ENCODE peak calls at places on chromosome 3, in ten cellular contexts. One of them, this sample, is unnamed.
A peak's percentile ranks its signal among the peaks of the same experiment; 100 is the strongest.

GRCh38 chr3:142863965-142864924 is 24.6 kb downstream of the PCOLCE2 start:
- DNase-seq in neural progenitor cell: no peak
- DNase-seq in ovary: no peak
- DNase-seq in A549: no peak
- DNase-seq in GM23248: peak; percentile 55
- DNase-seq in CD4-positive, CD25-positive, alpha-beta regulatory T cell: no peak
- DNase-seq in trophoblast cell: no peak
- DNase-seq in psoas muscle: no peak
- DNase-seq in small intestine: no peak
- DNase-seq in PC-3: no peak
- DNase-seq in this sample: no peak

GRCh38 chr3:33942483-33943150 is 144.2 kb downstream of the PDCD6IP start:
- DNase-seq in small intestine: no peak
- DNase-seq in neural progenitor cell: no peak
- DNase-seq in GM23248: peak; percentile 15
- DNase-seq in trophoblast cell: peak; percentile 39
- DNase-seq in psoas muscle: no peak
- DNase-seq in PC-3: peak; percentile 28
- DNase-seq in ovary: no peak
- DNase-seq in CD4-positive, CD25-positive, alpha-beta regulatory T cell: no peak
- DNase-seq in A549: no peak
- DNase-seq in this sample: no peak

GRCh38 chr3:21979706-21980105 is 228.7 kb upstream of the ZNF385D start:
- DNase-seq in CD4-positive, CD25-positive, alpha-beta regulatory T cell: no peak
- DNase-seq in psoas muscle: no peak
- DNase-seq in A549: peak; percentile 4
- DNase-seq in GM23248: peak; percentile 9
- DNase-seq in neural progenitor cell: no peak
- DNase-seq in trophoblast cell: no peak
- DNase-seq in PC-3: peak; percentile 90
- DNase-seq in ovary: no peak
- DNase-seq in small intestine: no peak
- DNase-seq in this sample: no peak

GRCh38 chr3:17738921-17739320 is 3.5 kb downstream of the TBC1D5 start:
- DNase-seq in trophoblast cell: no peak
- DNase-seq in GM23248: no peak
- DNase-seq in A549: peak; percentile 7
- DNase-seq in PC-3: no peak
- DNase-seq in ovary: no peak
- DNase-seq in small intestine: no peak
- DNase-seq in neural progenitor cell: no peak
- DNase-seq in psoas muscle: no peak
- DNase-seq in CD4-positive, CD25-positive, alpha-beta regulatory T cell: no peak
- DNase-seq in this sample: no peak

GRCh38 chr3:49839193-49839809 is 17.1 kb downstream of the TRAIP start:
- DNase-seq in psoas muscle: peak; percentile 90
- DNase-seq in small intestine: peak; percentile 82
- DNase-seq in trophoblast cell: peak; percentile 87
- DNase-seq in GM23248: peak; percentile 86
- DNase-seq in neural progenitor cell: peak; percentile 81
- DNase-seq in A549: peak; percentile 72
- DNase-seq in CD4-positive, CD25-positive, alpha-beta regulatory T cell: peak; percentile 66
- DNase-seq in PC-3: peak; percentile 83
- DNase-seq in ovary: peak; percentile 85
- DNase-seq in this sample: peak; percentile 86

GRCh38 chr3:1446531-1446930 is 353.7 kb downstream of the CNTN6 start:
- DNase-seq in GM23248: no peak
- DNase-seq in small intestine: no peak
- DNase-seq in PC-3: no peak
- DNase-seq in A549: no peak
- DNase-seq in trophoblast cell: no peak
- DNase-seq in psoas muscle: no peak
- DNase-seq in ovary: no peak
- DNase-seq in CD4-positive, CD25-positive, alpha-beta regulatory T cell: no peak
- DNase-seq in neural progenitor cell: no peak
- DNase-seq in this sample: no peak

GRCh38 chr3:77475545-77475944 is 435.6 kb downstream of the ROBO2 start:
- DNase-seq in trophoblast cell: no peak
- DNase-seq in ovary: no peak
- DNase-seq in PC-3: no peak
- DNase-seq in A549: no peak
- DNase-seq in GM23248: no peak
- DNase-seq in psoas muscle: no peak
- DNase-seq in CD4-positive, CD25-positive, alpha-beta regulatory T cell: no peak
- DNase-seq in neural progenitor cell: no peak
- DNase-seq in small intestine: no peak
- DNase-seq in this sample: no peak

GRCh38 chr3:146259880-146260589 is 9.1 kb upstream of the PLSCR4 start:
- DNase-seq in GM23248: no peak
- DNase-seq in PC-3: no peak
- DNase-seq in A549: no peak
- DNase-seq in neural progenitor cell: no peak
- DNase-seq in psoas muscle: no peak
- DNase-seq in trophoblast cell: no peak
- DNase-seq in ovary: no peak
- DNase-seq in CD4-positive, CD25-positive, alpha-beta regulatory T cell: no peak
- DNase-seq in small intestine: no peak
- DNase-seq in this sample: no peak

GRCh38 chr3:152287898-152288576 is 19.3 kb downstream of the MBNL1 start:
- DNase-seq in GM23248: peak; percentile 64
- DNase-seq in PC-3: peak; percentile 44
- DNase-seq in psoas muscle: no peak
- DNase-seq in ovary: no peak
- DNase-seq in A549: no peak
- DNase-seq in neural progenitor cell: no peak
- DNase-seq in trophoblast cell: peak; percentile 57
- DNase-seq in CD4-positive, CD25-positive, alpha-beta regulatory T cell: no peak
- DNase-seq in small intestine: no peak
- DNase-seq in this sample: no peak

GRCh38 chr3:116734243-116734642 is 24.7 kb downstream of the TUSC7 start:
- DNase-seq in GM23248: no peak
- DNase-seq in psoas muscle: no peak
- DNase-seq in PC-3: no peak
- DNase-seq in ovary: no peak
- DNase-seq in CD4-positive, CD25-positive, alpha-beta regulatory T cell: no peak
- DNase-seq in neural progenitor cell: no peak
- DNase-seq in trophoblast cell: no peak
- DNase-seq in small intestine: no peak
- DNase-seq in A549: no peak
- DNase-seq in this sample: no peak

GRCh38 chr3:27758083-27758482 is 36.0 kb upstream of the EOMES start:
- DNase-seq in psoas muscle: no peak
- DNase-seq in small intestine: no peak
- DNase-seq in GM23248: peak; percentile 92
- DNase-seq in trophoblast cell: peak; percentile 76
- DNase-seq in ovary: no peak
- DNase-seq in PC-3: peak; percentile 88
- DNase-seq in CD4-positive, CD25-positive, alpha-beta regulatory T cell: no peak
- DNase-seq in A549: peak; percentile 62
- DNase-seq in neural progenitor cell: no peak
- DNase-seq in this sample: no peak

GRCh38 chr3:117695871-117696270 is 986.3 kb downstream of the TUSC7 start:
- DNase-seq in CD4-positive, CD25-positive, alpha-beta regulatory T cell: no peak
- DNase-seq in neural progenitor cell: no peak
- DNase-seq in A549: no peak
- DNase-seq in ovary: no peak
- DNase-seq in small intestine: no peak
- DNase-seq in trophoblast cell: peak; percentile 56
- DNase-seq in psoas muscle: no peak
- DNase-seq in PC-3: no peak
- DNase-seq in GM23248: no peak
- DNase-seq in this sample: no peak

GRCh38 chr3:85586018-85586417 is 627.2 kb downstream of the CADM2 start:
- DNase-seq in ovary: no peak
- DNase-seq in neural progenitor cell: peak; percentile 68
- DNase-seq in small intestine: no peak
- DNase-seq in A549: no peak
- DNase-seq in CD4-positive, CD25-positive, alpha-beta regulatory T cell: no peak
- DNase-seq in trophoblast cell: no peak
- DNase-seq in psoas muscle: no peak
- DNase-seq in PC-3: no peak
- DNase-seq in GM23248: no peak
- DNase-seq in this sample: peak; percentile 53

GRCh38 chr3:148718982-148719862 is 21.5 kb downstream of the AGTR1 start:
- DNase-seq in trophoblast cell: peak; percentile 24
- DNase-seq in CD4-positive, CD25-positive, alpha-beta regulatory T cell: no peak
- DNase-seq in ovary: no peak
- DNase-seq in neural progenitor cell: peak; percentile 20
- DNase-seq in psoas muscle: no peak
- DNase-seq in small intestine: peak; percentile 16
- DNase-seq in A549: peak; percentile 32
- DNase-seq in GM23248: peak; percentile 53
- DNase-seq in PC-3: peak; percentile 26
- DNase-seq in this sample: peak; percentile 54

GRCh38 chr3:89108154-89108553 is 733 bp downstream of the EPHA3 start:
- DNase-seq in A549: no peak
- DNase-seq in psoas muscle: no peak
- DNase-seq in ovary: no peak
- DNase-seq in small intestine: no peak
- DNase-seq in CD4-positive, CD25-positive, alpha-beta regulatory T cell: no peak
- DNase-seq in PC-3: no peak
- DNase-seq in neural progenitor cell: no peak
- DNase-seq in trophoblast cell: no peak
- DNase-seq in GM23248: no peak
- DNase-seq in this sample: no peak

GRCh38 chr3:71565976-71566375 is 17.6 kb downstream of the FOXP1 start:
- DNase-seq in trophoblast cell: no peak
- DNase-seq in A549: no peak
- DNase-seq in PC-3: no peak
- DNase-seq in psoas muscle: no peak
- DNase-seq in GM23248: no peak
- DNase-seq in CD4-positive, CD25-positive, alpha-beta regulatory T cell: no peak
- DNase-seq in neural progenitor cell: no peak
- DNase-seq in small intestine: no peak
- DNase-seq in ovary: no peak
- DNase-seq in this sample: no peak

GRCh38 chr3:13851997-13852637 is 27.8 kb downstream of the WNT7A start:
- DNase-seq in ovary: no peak
- DNase-seq in neural progenitor cell: no peak
- DNase-seq in trophoblast cell: no peak
- DNase-seq in psoas muscle: no peak
- DNase-seq in A549: no peak
- DNase-seq in small intestine: no peak
- DNase-seq in PC-3: no peak
- DNase-seq in CD4-positive, CD25-positive, alpha-beta regulatory T cell: no peak
- DNase-seq in GM23248: no peak
- DNase-seq in this sample: no peak

GRCh38 chr3:136604961-136605360 is 147.2 kb downstream of the STAG1 start:
- DNase-seq in CD4-positive, CD25-positive, alpha-beta regulatory T cell: no peak
- DNase-seq in neural progenitor cell: no peak
- DNase-seq in ovary: no peak
- DNase-seq in PC-3: peak; percentile 26
- DNase-seq in small intestine: no peak
- DNase-seq in GM23248: no peak
- DNase-seq in psoas muscle: no peak
- DNase-seq in A549: no peak
- DNase-seq in trophoblast cell: peak; percentile 94
- DNase-seq in this sample: no peak

GRCh38 chr3:122103821-122104514 is 48.8 kb downstream of the CD86 start:
- DNase-seq in trophoblast cell: no peak
- DNase-seq in psoas muscle: no peak
- DNase-seq in ovary: no peak
- DNase-seq in PC-3: no peak
- DNase-seq in CD4-positive, CD25-positive, alpha-beta regulatory T cell: no peak
- DNase-seq in neural progenitor cell: no peak
- DNase-seq in small intestine: no peak
- DNase-seq in A549: no peak
- DNase-seq in GM23248: no peak
- DNase-seq in this sample: no peak
- H3K4me1 ChIP-seq in trophoblast cell: peaks cover 28% of the 10 kb centered on the region
- H3K4me1 ChIP-seq in psoas muscle: no peaks in the 10 kb centered on the region
- H3K4me1 ChIP-seq in ovary: peaks cover 3% of the 10 kb centered on the region
- H3K4me1 ChIP-seq in PC-3: no peaks in the 10 kb centered on the region
- H3K4me1 ChIP-seq in CD4-positive, CD25-positive, alpha-beta regulatory T cell: no peaks in the 10 kb centered on the region
- H3K4me1 ChIP-seq in neural progenitor cell: no peaks in the 10 kb centered on the region
- H3K4me1 ChIP-seq in small intestine: no peaks in the 10 kb centered on the region
- H3K4me1 ChIP-seq in A549: no peaks in the 10 kb centered on the region
- H3K4me1 ChIP-seq in GM23248: no peaks in the 10 kb centered on the region
- H3K4me1 ChIP-seq in this sample: peaks cover 3% of the 10 kb centered on the region

DNA sequence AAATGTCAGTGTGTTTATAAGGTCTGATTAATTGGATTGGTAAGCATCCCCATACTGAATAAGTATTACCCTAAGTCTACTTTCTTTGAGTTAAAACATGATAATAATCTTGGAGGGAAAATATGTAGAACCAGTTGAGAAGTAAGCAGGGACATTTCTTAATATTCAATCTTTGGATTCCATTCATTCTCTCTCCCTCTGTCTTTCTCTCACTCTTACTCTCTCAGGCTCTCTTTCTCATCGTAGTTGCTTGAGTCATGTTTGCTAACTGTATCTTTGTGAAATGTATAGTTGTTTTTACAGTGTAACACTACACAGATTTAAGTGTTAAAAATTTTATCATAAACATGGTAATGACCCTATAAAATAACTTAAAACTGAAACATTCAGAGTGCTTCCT is 163.8 kb downstream of the RSRC1 start:
- DNase-seq in neural progenitor cell: no peak
- DNase-seq in trophoblast cell: peak; percentile 77
- DNase-seq in psoas muscle: no peak
- DNase-seq in small intestine: no peak
- DNase-seq in PC-3: no peak
- DNase-seq in A549: no peak
- DNase-seq in ovary: no peak
- DNase-seq in GM23248: no peak
- DNase-seq in CD4-positive, CD25-positive, alpha-beta regulatory T cell: no peak
- DNase-seq in this sample: no peak
- H3K27ac ChIP-seq in neural progenitor cell: no peak overlapping the region
- H3K27ac ChIP-seq in trophoblast cell: no peak overlapping the region
- H3K27ac ChIP-seq in psoas muscle: no peak overlapping the region
- H3K27ac ChIP-seq in small intestine: no peak overlapping the region
- H3K27ac ChIP-seq in PC-3: no peak overlapping the region
- H3K27ac ChIP-seq in A549: no peak overlapping the region
- H3K27ac ChIP-seq in ovary: no peak overlapping the region
- H3K27ac ChIP-seq in GM23248: no peak overlapping the region
- H3K27ac ChIP-seq in CD4-positive, CD25-positive, alpha-beta regulatory T cell: no peak overlapping the region
- H3K27ac ChIP-seq in this sample: no peak overlapping the region

GRCh38 chr3:47244531-47245100 is 38.0 kb downstream of the KIF9 start:
- DNase-seq in A549: no peak
- DNase-seq in GM23248: no peak
- DNase-seq in CD4-positive, CD25-positive, alpha-beta regulatory T cell: no peak
- DNase-seq in psoas muscle: no peak
- DNase-seq in PC-3: no peak
- DNase-seq in ovary: no peak
- DNase-seq in small intestine: no peak
- DNase-seq in neural progenitor cell: no peak
- DNase-seq in trophoblast cell: no peak
- DNase-seq in this sample: no peak
- H3K4me1 ChIP-seq in A549: no peaks in the 10 kb centered on the region
- H3K4me1 ChIP-seq in GM23248: no peaks in the 10 kb centered on the region
- H3K4me1 ChIP-seq in CD4-positive, CD25-positive, alpha-beta regulatory T cell: no peaks in the 10 kb centered on the region
- H3K4me1 ChIP-seq in psoas muscle: no peaks in the 10 kb centered on the region
- H3K4me1 ChIP-seq in PC-3: no peaks in the 10 kb centered on the region
- H3K4me1 ChIP-seq in ovary: no peaks in the 10 kb centered on the region
- H3K4me1 ChIP-seq in small intestine: no peaks in the 10 kb centered on the region
- H3K4me1 ChIP-seq in neural progenitor cell: no peaks in the 10 kb centered on the region
- H3K4me1 ChIP-seq in trophoblast cell: no peaks in the 10 kb centered on the region
- H3K4me1 ChIP-seq in this sample: no peaks in the 10 kb centered on the region

DNA sequence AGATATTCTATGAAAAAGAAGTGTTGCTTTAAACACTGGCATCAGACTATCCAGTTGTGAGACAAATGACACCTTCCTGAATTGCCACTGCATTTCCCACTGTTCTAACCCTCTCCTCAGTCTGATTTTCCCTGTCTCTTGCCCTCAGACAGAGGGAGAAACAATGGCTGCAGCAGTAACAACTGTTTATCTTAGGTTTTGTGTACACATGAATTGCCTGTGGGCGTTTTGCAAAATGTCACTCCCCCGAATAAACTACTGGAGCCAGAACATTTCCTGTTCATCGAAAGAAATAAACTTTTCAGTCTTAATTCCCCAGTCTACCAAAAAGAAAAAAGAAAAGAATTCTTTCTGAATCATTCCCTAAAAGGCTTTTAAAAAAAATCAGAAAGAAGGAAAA is 155.1 kb downstream of the MAGI1 start:
- DNase-seq in CD4-positive, CD25-positive, alpha-beta regulatory T cell: no peak
- DNase-seq in trophoblast cell: no peak
- DNase-seq in neural progenitor cell: no peak
- DNase-seq in psoas muscle: no peak
- DNase-seq in GM23248: no peak
- DNase-seq in PC-3: peak; percentile 23
- DNase-seq in A549: peak; percentile 14
- DNase-seq in small intestine: peak; percentile 45
- DNase-seq in ovary: no peak
- DNase-seq in this sample: no peak
- H3K27ac ChIP-seq in CD4-positive, CD25-positive, alpha-beta regulatory T cell: no peak overlapping the region
- H3K27ac ChIP-seq in trophoblast cell: no peak overlapping the region
- H3K27ac ChIP-seq in neural progenitor cell: no peak overlapping the region
- H3K27ac ChIP-seq in psoas muscle: no peak overlapping the region
- H3K27ac ChIP-seq in GM23248: no peak overlapping the region
- H3K27ac ChIP-seq in PC-3: no peak overlapping the region
- H3K27ac ChIP-seq in A549: peak overlapping the region; percentile 37
- H3K27ac ChIP-seq in small intestine: no peak overlapping the region
- H3K27ac ChIP-seq in ovary: no peak overlapping the region
- H3K27ac ChIP-seq in this sample: no peak overlapping the region